ENCODE peak calls at places on chromosomes 6 and 20, in five cellular contexts. One of them, this sample, is unnamed.

GRCh38 chr6:90403489-90404381 is 107.1 kb upstream of the BACH2 start:
- DNase-seq in HepG2: peak; percentile 78
- DNase-seq in H1: peak; percentile 54
- DNase-seq in HEK293T: peak; percentile 39
- DNase-seq in NT2/D1: no peak
- DNase-seq in this sample: no peak

GRCh38 chr6:92541457-92542060 is 877.8 kb downstream of the EPHA7 start:
- DNase-seq in NT2/D1: no peak
- DNase-seq in HepG2: no peak
- DNase-seq in HEK293T: no peak
- DNase-seq in H1: no peak
- DNase-seq in this sample: no peak

GRCh38 chr6:79947191-79948173 is at the start of gene ELOVL4:
- DNase-seq in H1: peak; percentile 82
- DNase-seq in NT2/D1: peak; percentile 57
- DNase-seq in HepG2: no peak
- DNase-seq in HEK293T: peak; percentile 82
- DNase-seq in this sample: no peak

GRCh38 chr6:87393026-87393622 is 14.6 kb upstream of the CFAP206 start:
- DNase-seq in H1: no peak
- DNase-seq in NT2/D1: peak; percentile 43
- DNase-seq in HEK293T: peak; percentile 42
- DNase-seq in HepG2: peak; percentile 59
- DNase-seq in this sample: no peak

GRCh38 chr6:11911535-11911934 is 100.6 kb upstream of the HIVEP1 start:
- DNase-seq in HepG2: no peak
- DNase-seq in NT2/D1: no peak
- DNase-seq in H1: no peak
- DNase-seq in HEK293T: no peak
- DNase-seq in this sample: no peak

GRCh38 chr6:137452331-137452894 is 41.8 kb downstream of the OLIG3 start:
- DNase-seq in NT2/D1: no peak
- DNase-seq in HEK293T: no peak
- DNase-seq in HepG2: no peak
- DNase-seq in H1: no peak
- DNase-seq in this sample: no peak

GRCh38 chr6:35140991-35141720 is at the start of gene TCP11:
- DNase-seq in HEK293T: no peak
- DNase-seq in H1: peak; percentile 62
- DNase-seq in HepG2: no peak
- DNase-seq in NT2/D1: no peak
- DNase-seq in this sample: no peak

GRCh38 chr6:158910484-158911075 is 89.4 kb downstream of the RSPH3 start:
- DNase-seq in H1: no peak
- DNase-seq in HepG2: no peak
- DNase-seq in NT2/D1: peak; percentile 85
- DNase-seq in HEK293T: no peak
- DNase-seq in this sample: peak; percentile 54

GRCh38 chr6:158160932-158161539 is 7.0 kb downstream of the SERAC1 start:
- DNase-seq in NT2/D1: no peak
- DNase-seq in H1: no peak
- DNase-seq in HepG2: no peak
- DNase-seq in HEK293T: no peak
- DNase-seq in this sample: no peak

GRCh38 chr6:37916675-37917074 is 97.1 kb downstream of the ZFAND3 start:
- DNase-seq in NT2/D1: no peak
- DNase-seq in HEK293T: no peak
- DNase-seq in H1: no peak
- DNase-seq in HepG2: no peak
- DNase-seq in this sample: no peak

GRCh38 chr6:167676000-167676665 is 150.6 kb upstream of the AFDN start:
- DNase-seq in H1: no peak
- DNase-seq in HepG2: peak; percentile 99
- DNase-seq in NT2/D1: no peak
- DNase-seq in HEK293T: no peak
- DNase-seq in this sample: no peak

GRCh38 chr20:37758332-37758731 is 64.5 kb downstream of the CTNNBL1 start:
- DNase-seq in H1: peak; percentile 66
- DNase-seq in NT2/D1: no peak
- DNase-seq in HEK293T: peak; percentile 42
- DNase-seq in HepG2: peak; percentile 24
- DNase-seq in this sample: no peak

GRCh38 chr20:51565741-51566140 is 23.2 kb upstream of the NFATC2 start:
- DNase-seq in H1: no peak
- DNase-seq in HEK293T: no peak
- DNase-seq in NT2/D1: no peak
- DNase-seq in HepG2: no peak
- DNase-seq in this sample: no peak

GRCh38 chr20:60966766-60967165 is 285.3 kb upstream of the CDH4 start:
- DNase-seq in HepG2: no peak
- DNase-seq in HEK293T: no peak
- DNase-seq in H1: no peak
- DNase-seq in NT2/D1: no peak
- DNase-seq in this sample: no peak

GRCh38 chr6:163937071-163937470 is 522.6 kb downstream of the QKI start:
- DNase-seq in HepG2: no peak
- DNase-seq in HEK293T: no peak
- DNase-seq in H1: no peak
- DNase-seq in NT2/D1: no peak
- DNase-seq in this sample: no peak

GRCh38 chr6:149856256-149856994 is 7.7 kb downstream of the LRP11 start:
- DNase-seq in HepG2: no peak
- DNase-seq in H1: no peak
- DNase-seq in NT2/D1: no peak
- DNase-seq in HEK293T: no peak
- DNase-seq in this sample: no peak

GRCh38 chr6:100335999-100336398 is 128.7 kb downstream of the SIM1 start:
- DNase-seq in NT2/D1: no peak
- DNase-seq in HepG2: no peak
- DNase-seq in H1: no peak
- DNase-seq in HEK293T: no peak
- DNase-seq in this sample: no peak

GRCh38 chr20:49784291-49784690 is 28.3 kb upstream of the SLC9A8 start:
- DNase-seq in HEK293T: no peak
- DNase-seq in HepG2: no peak
- DNase-seq in H1: no peak
- DNase-seq in NT2/D1: no peak
- DNase-seq in this sample: no peak

GRCh38 chr20:50870572-50871161 is 60.6 kb downstream of the ADNP start:
- DNase-seq in HEK293T: no peak
- DNase-seq in H1: peak; percentile 84
- DNase-seq in HepG2: peak; percentile 73
- DNase-seq in NT2/D1: peak; percentile 96
- DNase-seq in this sample: no peak

GRCh38 chr6:37025621-37026466 is 20.4 kb downstream of the FGD2 start:
- DNase-seq in HepG2: no peak
- DNase-seq in HEK293T: no peak
- DNase-seq in H1: no peak
- DNase-seq in NT2/D1: no peak
- DNase-seq in this sample: no peak

GRCh38 chr6:119333707-119334295 is 15.8 kb downstream of the MAN1A1 start:
- DNase-seq in NT2/D1: no peak
- DNase-seq in HepG2: no peak
- DNase-seq in H1: no peak
- DNase-seq in HEK293T: no peak
- DNase-seq in this sample: no peak

GRCh38 chr20:50470249-50470858 is 39.8 kb upstream of the PTPN1 start:
- DNase-seq in H1: no peak
- DNase-seq in NT2/D1: no peak
- DNase-seq in HEK293T: no peak
- DNase-seq in HepG2: no peak
- DNase-seq in this sample: no peak

GRCh38 chr20:12201289-12201991 is 283.7 kb downstream of the BTBD3 start:
- DNase-seq in NT2/D1: no peak
- DNase-seq in HepG2: no peak
- DNase-seq in H1: no peak
- DNase-seq in HEK293T: no peak
- DNase-seq in this sample: no peak

GRCh38 chr6:20441236-20441635 is 39.6 kb downstream of the E2F3 start:
- DNase-seq in HepG2: no peak
- DNase-seq in NT2/D1: no peak
- DNase-seq in H1: no peak
- DNase-seq in HEK293T: no peak
- DNase-seq in this sample: no peak

GRCh38 chr6:143884161-143884560 is 19.9 kb downstream of the ZC2HC1B start:
- DNase-seq in NT2/D1: no peak
- DNase-seq in HEK293T: no peak
- DNase-seq in HepG2: no peak
- DNase-seq in H1: no peak
- DNase-seq in this sample: no peak

GRCh38 chr20:17762243-17762872 is 62.6 kb downstream of the BANF2 start:
- DNase-seq in H1: no peak
- DNase-seq in NT2/D1: no peak
- DNase-seq in HepG2: no peak
- DNase-seq in HEK293T: no peak
- DNase-seq in this sample: no peak

GRCh38 chr6:112330071-112330876 is 16.9 kb upstream of the RFPL4B start:
- DNase-seq in HEK293T: no peak
- DNase-seq in NT2/D1: no peak
- DNase-seq in H1: no peak
- DNase-seq in HepG2: no peak
- DNase-seq in this sample: no peak

GRCh38 chr20:16352321-16352720 is 220.9 kb downstream of the KIF16B start:
- DNase-seq in HEK293T: no peak
- DNase-seq in HepG2: no peak
- DNase-seq in H1: no peak
- DNase-seq in NT2/D1: no peak
- DNase-seq in this sample: no peak

GRCh38 chr20:37336369-37337207 is 9.4 kb upstream of the SRC start:
- DNase-seq in HEK293T: no peak
- DNase-seq in HepG2: no peak
- DNase-seq in H1: no peak
- DNase-seq in NT2/D1: no peak
- DNase-seq in this sample: peak; percentile 94

GRCh38 chr20:64056639-64056888 is 6.4 kb upstream of the TCEA2 start:
- DNase-seq in HepG2: peak; percentile 80
- DNase-seq in NT2/D1: no peak
- DNase-seq in HEK293T: no peak
- DNase-seq in H1: no peak
- DNase-seq in this sample: no peak

GRCh38 chr20:64057628-64058498 is 5.1 kb upstream of the TCEA2 start:
- DNase-seq in HEK293T: peak; percentile 86
- DNase-seq in H1: peak; percentile 98
- DNase-seq in NT2/D1: peak; percentile 68
- DNase-seq in HepG2: peak; percentile 83
- DNase-seq in this sample: no peak

GRCh38 chr20:64055893-64056638 is 6.6 kb upstream of the SOX18 start:
- DNase-seq in NT2/D1: no peak
- DNase-seq in HEK293T: no peak
- DNase-seq in HepG2: peak; percentile 90
- DNase-seq in H1: no peak
- DNase-seq in this sample: no peak

GRCh38 chr20:64058536-64058935 is 4.5 kb upstream of the TCEA2 start:
- DNase-seq in H1: no peak
- DNase-seq in HEK293T: no peak
- DNase-seq in NT2/D1: no peak
- DNase-seq in HepG2: no peak
- DNase-seq in this sample: no peak

GRCh38 chr20:64056889-64057627 is 5.9 kb upstream of the TCEA2 start:
- DNase-seq in H1: no peak
- DNase-seq in HepG2: no peak
- DNase-seq in NT2/D1: no peak
- DNase-seq in HEK293T: no peak
- DNase-seq in this sample: no peak
- TF ChIP-seq SUZ12 in H1: peak; percentile 32
- TF ChIP-seq SUZ12 in HepG2: no peak
- TF ChIP-seq SUZ12 in NT2/D1: no peak
- TF ChIP-seq SUZ12 in HEK293T: no peak
- TF ChIP-seq SUZ12 in this sample: no peak

DNA sequence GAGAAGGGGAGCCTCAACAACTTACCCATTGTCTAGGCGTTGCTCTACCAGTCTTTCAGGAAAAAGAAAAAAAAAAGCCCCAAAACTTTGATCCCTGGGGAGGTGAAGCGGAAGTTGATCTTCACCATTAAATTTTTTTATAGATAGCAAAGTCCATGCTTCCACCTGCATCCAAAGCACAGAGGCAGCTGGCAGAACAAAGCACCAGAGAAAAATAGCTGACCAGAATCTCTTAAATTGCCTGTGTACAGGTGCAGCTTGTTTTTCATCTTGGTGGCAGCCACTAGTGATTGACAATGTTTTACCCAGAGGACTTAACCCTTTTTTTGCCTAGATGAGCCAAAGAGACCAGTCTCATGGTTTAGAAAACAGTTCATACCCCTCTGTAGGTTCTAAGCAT is 86.0 kb downstream of the MYB start:
- DNase-seq in HepG2: peak; percentile 16
- DNase-seq in H1: peak; percentile 35
- DNase-seq in HEK293T: no peak
- DNase-seq in NT2/D1: no peak
- DNase-seq in this sample: no peak
- TF ChIP-seq SUZ12 in HepG2: no peak
- TF ChIP-seq SUZ12 in H1: no peak
- TF ChIP-seq SUZ12 in HEK293T: no peak
- TF ChIP-seq SUZ12 in NT2/D1: no peak
- TF ChIP-seq SUZ12 in this sample: no peak

DNA sequence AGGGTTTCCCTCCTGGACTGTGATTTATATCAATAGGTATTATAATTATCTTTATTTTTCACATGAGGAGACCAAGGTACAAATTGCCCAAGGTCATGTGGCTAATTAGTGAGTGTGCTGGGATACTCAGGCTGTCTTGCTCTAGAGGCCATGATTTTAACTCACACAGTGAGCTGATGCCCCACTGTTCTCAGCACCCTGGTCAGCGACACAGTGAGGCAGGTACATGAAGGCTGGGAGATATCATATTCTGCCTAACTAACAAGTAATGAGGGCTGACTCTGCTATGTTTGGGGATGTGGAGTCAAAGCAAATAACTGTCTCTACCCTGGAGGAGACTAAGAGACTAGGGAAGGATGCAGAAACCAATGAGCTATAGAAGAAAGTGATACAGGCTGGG is 501.1 kb downstream of the PTPRT start:
- DNase-seq in HEK293T: no peak
- DNase-seq in NT2/D1: peak; percentile 22
- DNase-seq in H1: peak; percentile 57
- DNase-seq in HepG2: no peak
- DNase-seq in this sample: no peak
- TF ChIP-seq SUZ12 in HEK293T: no peak
- TF ChIP-seq SUZ12 in NT2/D1: no peak
- TF ChIP-seq SUZ12 in H1: no peak
- TF ChIP-seq SUZ12 in HepG2: no peak
- TF ChIP-seq SUZ12 in this sample: no peak

GRCh38 chr6:105993769-105994521 is 92.2 kb upstream of the PRDM1 start:
- DNase-seq in NT2/D1: no peak
- DNase-seq in H1: peak; percentile 65
- DNase-seq in HEK293T: peak; percentile 23
- DNase-seq in HepG2: no peak
- DNase-seq in this sample: no peak

GRCh38 chr6:105993341-105993740 is 92.8 kb upstream of the PRDM1 start:
- DNase-seq in H1: no peak
- DNase-seq in HepG2: no peak
- DNase-seq in HEK293T: no peak
- DNase-seq in NT2/D1: no peak
- DNase-seq in this sample: no peak

GRCh38 chr6:105992315-105992961 is 93.7 kb upstream of the PRDM1 start:
- DNase-seq in H1: peak; percentile 91
- DNase-seq in HEK293T: peak; percentile 93
- DNase-seq in NT2/D1: no peak
- DNase-seq in HepG2: peak; percentile 39
- DNase-seq in this sample: peak; percentile 45

GRCh38 chr6:105994522-105995402 is 91.4 kb upstream of the PRDM1 start:
- DNase-seq in NT2/D1: no peak
- DNase-seq in H1: peak; percentile 74
- DNase-seq in HEK293T: peak; percentile 38
- DNase-seq in HepG2: no peak
- DNase-seq in this sample: no peak

GRCh38 chr6:105995403-105995699 is 90.8 kb upstream of the PRDM1 start:
- DNase-seq in NT2/D1: no peak
- DNase-seq in H1: no peak
- DNase-seq in HEK293T: no peak
- DNase-seq in HepG2: no peak
- DNase-seq in this sample: no peak
- TF ChIP-seq SUZ12 in NT2/D1: no peak
- TF ChIP-seq SUZ12 in H1: no peak
- TF ChIP-seq SUZ12 in HEK293T: no peak
- TF ChIP-seq SUZ12 in HepG2: no peak
- TF ChIP-seq SUZ12 in this sample: no peak